ENCODE peak calls at places on chromosomes 13 and 19, in six cellular contexts. R is brain microvascular endothelial cell; H is heart right ventricle; Q is CD4-positive, alpha-beta T cell; K is mesendoderm; L is lung. C is an unnamed sample.

GRCh38 chr19:40616941-40617340 is 15.8 kb downstream of the LTBP4 start:
- DNase-seq in H (no peak), Q (no peak), R (no peak), K (no peak), L (no peak), C (no peak)

GRCh38 chr19:47713046-47714021 is at the start of gene EHD2:
- DNase-seq in R (peak; percentile 44), Q (peak; percentile 45), H (peak; percentile 76), L (peak; percentile 74), K (peak; percentile 55), C (peak; percentile 50)

GRCh38 chr13:27465611-27466010 is 15.2 kb upstream of the MTIF3 start:
- DNase-seq in H (no peak), K (no peak), Q (no peak), L (no peak), R (no peak), C (no peak)

GRCh38 chr19:34232566-34233481 is 21.5 kb upstream of the GARRE1 start:
- DNase-seq in R (peak; percentile 92), Q (no peak), K (no peak), H (peak; percentile 54), L (no peak), C (peak; percentile 18)

GRCh38 chr19:48739835-48740704 is at the start of gene RASIP1:
- DNase-seq in Q (no peak), L (peak; percentile 57), H (peak; percentile 88), R (no peak), K (no peak), C (no peak)

GRCh38 chr19:46700704-46701103 is 16.2 kb downstream of the PRKD2 start:
- DNase-seq in L (no peak), K (no peak), Q (no peak), H (no peak), R (no peak), C (no peak)

GRCh38 chr19:32067686-32068085 is 277.7 kb upstream of the ZNF507 start:
- DNase-seq in Q (no peak), L (no peak), H (no peak), K (peak; percentile 84), R (no peak), C (no peak)

GRCh38 chr13:99281811-99282263 is 23.7 kb upstream of the GPR18 start:
- DNase-seq in R (no peak), H (peak; percentile 35), Q (peak; percentile 56), L (peak; percentile 64), K (no peak), C (no peak)

GRCh38 chr19:35828694-35829301 is 16.2 kb upstream of the PRODH2 start:
- DNase-seq in L (no peak), H (peak; percentile 65), Q (peak; percentile 63), K (peak; percentile 77), R (peak; percentile 52), C (no peak)

GRCh38 chr19:39111593-39112199 is 13.9 kb upstream of the PAK4 start:
- DNase-seq in L (no peak), R (no peak), Q (no peak), H (no peak), K (no peak), C (no peak)

GRCh38 chr13:55788548-55788947 is 1352.2 kb upstream of the PRR20A start:
- DNase-seq in Q (no peak), R (no peak), H (no peak), K (no peak), L (no peak), C (no peak)

GRCh38 chr19:57747472-57747807 is 825 bp downstream of the ZNF776 start:
- DNase-seq in R (no peak), K (peak; percentile 40), H (no peak), Q (no peak), L (no peak), C (no peak)

GRCh38 chr19:35519291-35519690 is 5.8 kb upstream of the DMKN start:
- DNase-seq in K (no peak), L (no peak), R (no peak), H (no peak), Q (no peak), C (no peak)

GRCh38 chr19:14116918-14117578 is 514 bp downstream of the PRKACA start:
- DNase-seq in L (peak; percentile 40), R (no peak), Q (peak; percentile 40), H (peak; percentile 30), K (no peak), C (no peak)

GRCh38 chr19:30065680-30066606 is 123.9 kb downstream of the URI1 start:
- DNase-seq in Q (no peak), L (no peak), R (no peak), H (no peak), K (peak; percentile 11), C (no peak)

GRCh38 chr19:44764975-44765948 is 12.4 kb upstream of the CBLC start:
- DNase-seq in L (no peak), Q (no peak), H (no peak), K (no peak), R (no peak), C (no peak)

GRCh38 chr19:17090501-17091074 is 15.0 kb downstream of the MYO9B start:
- DNase-seq in L (no peak), K (no peak), H (no peak), Q (no peak), R (peak; percentile 66), C (no peak)

GRCh38 chr19:50147462-50148423 is 15.3 kb downstream of the IZUMO2 start:
- DNase-seq in R (peak; percentile 83), K (peak; percentile 96), L (peak; percentile 90), Q (peak; percentile 69), H (peak; percentile 91), C (peak; percentile 89)

GRCh38 chr13:107968470-107968869 is 246.9 kb downstream of the LIG4 start:
- DNase-seq in Q (no peak), L (no peak), H (no peak), K (no peak), R (no peak), C (no peak)

GRCh38 chr19:40191836-40192646 is 815 bp downstream of the MAP3K10 start:
- DNase-seq in R (no peak), K (peak; percentile 77), L (no peak), H (peak; percentile 36), Q (no peak), C (no peak)

GRCh38 chr13:56975647-56976046 is 165.1 kb upstream of the PRR20A start:
- DNase-seq in L (no peak), H (no peak), K (peak; percentile 28), Q (no peak), R (no peak), C (no peak)

GRCh38 chr19:55464039-55464668 is 397 bp downstream of the C19orf85 start:
- DNase-seq in L (no peak), H (no peak), Q (no peak), K (no peak), R (no peak), C (no peak)

GRCh38 chr13:100497394-100497793 is 91.2 kb downstream of the GGACT start:
- DNase-seq in K (peak; percentile 40), Q (no peak), R (peak; percentile 41), H (no peak), L (no peak), C (no peak)

GRCh38 chr19:55689366-55690108 is 14.5 kb downstream of the EPN1 start:
- DNase-seq in H (no peak), R (no peak), L (no peak), Q (no peak), K (no peak), C (no peak)

GRCh38 chr13:35766663-35767062 is 290.2 kb upstream of the MAB21L1 start:
- DNase-seq in K (no peak), R (no peak), L (no peak), H (no peak), Q (no peak), C (no peak)

GRCh38 chr19:49558591-49558990 is 21.8 kb downstream of the NOSIP start:
- DNase-seq in K (no peak), Q (no peak), R (no peak), H (no peak), L (no peak), C (no peak)

GRCh38 chr13:40666905-40667621 is 622 bp upstream of the FOXO1 start:
- DNase-seq in H (peak; percentile 35), K (peak; percentile 78), R (no peak), Q (peak; percentile 50), L (peak; percentile 69), C (no peak)

GRCh38 chr19:11699931-11700794 is 38.6 kb downstream of the ZNF823 start:
- DNase-seq in H (no peak), K (peak; percentile 44), Q (no peak), R (peak; percentile 37), L (no peak), C (no peak)

GRCh38 chr19:43311706-43312105 is 41.8 kb upstream of the CD177 start:
- DNase-seq in R (no peak), Q (no peak), H (no peak), K (no peak), L (no peak), C (no peak)

DNA sequence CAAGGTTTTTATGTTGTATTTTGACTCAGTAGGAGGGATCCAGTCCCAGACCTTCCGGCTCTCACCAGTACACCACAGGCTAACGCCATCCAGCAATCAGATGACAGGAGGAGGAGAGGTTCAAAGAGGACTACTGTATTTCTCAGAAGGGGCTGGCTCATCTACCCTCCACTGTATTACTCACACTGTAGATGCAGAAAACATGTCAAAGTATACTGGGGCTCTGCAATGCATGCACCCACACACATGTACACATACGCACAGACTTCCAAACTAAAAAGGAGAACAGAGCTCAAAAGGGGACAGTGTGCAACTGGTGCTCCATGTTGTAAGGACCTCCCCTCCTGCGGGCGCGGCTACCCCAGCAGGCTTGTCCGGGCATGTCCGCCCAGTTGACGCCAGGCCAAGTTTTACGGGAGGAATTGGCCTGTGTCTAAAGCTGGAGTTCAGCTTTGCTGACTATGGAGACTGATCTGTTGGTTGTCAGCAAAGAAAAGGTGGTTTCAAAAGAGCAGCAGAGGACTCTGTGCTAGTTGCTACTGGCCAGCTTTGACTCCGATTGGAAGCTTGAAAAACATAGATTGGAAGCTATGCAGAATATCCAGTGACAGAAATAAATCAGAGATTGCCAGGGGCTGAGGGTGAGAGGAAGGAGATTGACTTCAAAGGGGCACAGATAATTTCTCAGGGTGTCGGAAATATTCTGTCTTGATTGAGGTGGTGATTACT is 314.2 kb downstream of the DLEU7 start:
- DNase-seq in L (peak; percentile 84), K (no peak), Q (no peak), H (peak; percentile 91), R (peak; percentile 85), C (peak; percentile 36)
- H3K27ac ChIP-seq in L (peak overlapping the region; percentile 30), K (no peak overlapping the region), Q (no peak overlapping the region), H (peak overlapping the region; percentile 77), R (peak overlapping the region; percentile 63), C (peak overlapping the region; percentile 82)

GRCh38 chr13:26325876-26326275 is 71.9 kb downstream of the CDK8 start:
- DNase-seq in R (no peak), K (no peak), L (no peak), Q (no peak), H (no peak), C (no peak)
- H3K27ac ChIP-seq in R (no peak overlapping the region), K (no peak overlapping the region), L (no peak overlapping the region), Q (no peak overlapping the region), H (peak overlapping the region; percentile 27), C (no peak overlapping the region)

DNA sequence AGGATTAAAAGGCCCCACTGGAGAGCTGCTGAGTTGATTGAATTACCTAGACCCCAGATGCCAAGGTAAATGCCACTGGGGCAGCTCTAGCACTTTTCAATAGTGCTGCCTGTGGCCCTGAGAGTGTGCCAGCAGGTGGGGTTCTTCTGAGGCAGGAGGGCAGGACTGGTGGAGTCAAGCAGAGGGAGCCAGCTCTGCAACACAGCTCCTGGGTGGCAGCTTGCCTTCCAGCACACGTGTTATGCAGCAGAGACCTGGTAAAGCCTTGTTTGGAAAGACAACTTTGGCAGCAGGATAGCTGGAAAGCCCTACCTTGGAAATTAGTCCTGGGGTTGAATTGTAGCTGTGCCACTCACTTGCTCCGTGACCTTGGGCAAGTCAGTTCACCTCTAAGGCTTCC is 306.6 kb downstream of the ATP8A2 start:
- DNase-seq in L (no peak), R (no peak), Q (no peak), H (no peak), K (peak; percentile 4), C (no peak)
- H3K27ac ChIP-seq in L (no peak overlapping the region), R (no peak overlapping the region), Q (no peak overlapping the region), H (no peak overlapping the region), K (no peak overlapping the region), C (no peak overlapping the region)

GRCh38 chr13:101567841-101568240 is 115.4 kb downstream of the ITGBL1 start:
- DNase-seq in L (no peak), H (no peak), Q (no peak), R (no peak), K (no peak), C (no peak)
- H3K27ac ChIP-seq in L (no peak overlapping the region), H (no peak overlapping the region), Q (no peak overlapping the region), R (no peak overlapping the region), K (no peak overlapping the region), C (no peak overlapping the region)